ENCODE peak calls at places on chromosomes 11 and 22, in nine cellular contexts. U, L, T, B, Z, K, Q, H and N are unnamed samples.

GRCh38 chr11:76071090-76071489 is 135.2 kb downstream of the WNT11 start:
- DNase-seq in U (no peak), L (no peak), T (no peak), B (no peak), Z (no peak), K (no peak), Q (no peak), H (no peak), N (no peak)

GRCh38 chr22:28498044-28498443 is 181.6 kb downstream of the TTC28 start:
- DNase-seq in U (no peak), L (no peak), T (no peak), B (no peak), Z (no peak), K (no peak), Q (no peak), H (no peak), N (no peak)

GRCh38 chr11:40514124-40514523 is 945.3 kb downstream of the LRRC4C start:
- DNase-seq in U (no peak), L (peak; percentile 1), T (no peak), B (no peak), Z (peak; percentile 53), K (no peak), Q (no peak), H (no peak), N (no peak)

GRCh38 chr11:61273151-61274078 is 21.7 kb downstream of the VWCE start:
- DNase-seq in U (no peak), L (no peak), T (no peak), B (no peak), Z (no peak), K (no peak), Q (no peak), H (no peak), N (no peak)

GRCh38 chr11:34655335-34656008 is 34.6 kb downstream of the EHF start:
- DNase-seq in U (peak; percentile 83), L (peak; percentile 80), T (no peak), B (no peak), Z (no peak), K (no peak), Q (no peak), H (no peak), N (no peak)

GRCh38 chr22:19213496-19214473 is 35.2 kb upstream of the SLC25A1 start:
- DNase-seq in U (no peak), L (no peak), T (peak; percentile 37), B (no peak), Z (no peak), K (no peak), Q (no peak), H (no peak), N (no peak)

GRCh38 chr11:71279916-71280645 is 27.7 kb upstream of the SHANK2 start:
- DNase-seq in U (no peak), L (no peak), T (peak; percentile 41), B (no peak), Z (no peak), K (no peak), Q (no peak), H (no peak), N (no peak)

GRCh38 chr11:31643831-31644230 is 134.3 kb downstream of the ELP4 start:
- DNase-seq in U (no peak), L (peak; percentile 68), T (no peak), B (peak; percentile 43), Z (no peak), K (no peak), Q (no peak), H (no peak), N (no peak)

GRCh38 chr11:126863294-126863997 is 137.1 kb downstream of the KIRREL3 start:
- DNase-seq in U (no peak), L (no peak), T (no peak), B (no peak), Z (no peak), K (no peak), Q (no peak), H (no peak), N (no peak)

GRCh38 chr11:131609921-131610320 is 239.5 kb downstream of the NTM start:
- DNase-seq in U (no peak), L (no peak), T (no peak), B (no peak), Z (no peak), K (no peak), Q (no peak), H (no peak), N (no peak)

GRCh38 chr11:61890536-61891330 is 612 bp downstream of the FADS3 start:
- DNase-seq in U (peak; percentile 27), L (peak; percentile 84), T (no peak), B (peak; percentile 75), Z (no peak), K (no peak), Q (peak; percentile 82), H (no peak), N (no peak)

GRCh38 chr11:71119656-71120269 is 132.6 kb downstream of the SHANK2 start:
- DNase-seq in U (no peak), L (no peak), T (no peak), B (no peak), Z (no peak), K (no peak), Q (no peak), H (no peak), N (no peak)

GRCh38 chr11:33000181-33000580 is 15.5 kb upstream of the DEPDC7 start:
- DNase-seq in U (peak; percentile 71), L (peak; percentile 81), T (no peak), B (peak; percentile 60), Z (no peak), K (no peak), Q (no peak), H (no peak), N (no peak)